ENCODE peak calls at places on chromosome 7, in ten cellular contexts. One of them, this sample, is unnamed.
A peak's percentile ranks its signal among the peaks of the same experiment; 100 is the strongest.

GRCh38 chr7:157544980-157545680 is 208.3 kb downstream of the DNAJB6 start:
- DNase-seq in transverse colon: no peak
- DNase-seq in stomach: no peak
- DNase-seq in spleen: peak; percentile 48
- DNase-seq in breast epithelium: no peak
- DNase-seq in prostate gland: no peak
- DNase-seq in sigmoid colon: peak; percentile 39
- DNase-seq in HCT116: no peak
- DNase-seq in K562: no peak
- DNase-seq in H1: no peak
- DNase-seq in this sample: no peak

GRCh38 chr7:40429821-40430220 is 295.0 kb downstream of the SUGCT start:
- DNase-seq in transverse colon: no peak
- DNase-seq in stomach: no peak
- DNase-seq in spleen: no peak
- DNase-seq in breast epithelium: no peak
- DNase-seq in prostate gland: no peak
- DNase-seq in sigmoid colon: no peak
- DNase-seq in HCT116: no peak
- DNase-seq in K562: no peak
- DNase-seq in H1: no peak
- DNase-seq in this sample: no peak

GRCh38 chr7:26549281-26549943 is 257.8 kb downstream of the SNX10 start:
- DNase-seq in transverse colon: no peak
- DNase-seq in stomach: peak; percentile 69
- DNase-seq in spleen: peak; percentile 73
- DNase-seq in breast epithelium: no peak
- DNase-seq in prostate gland: no peak
- DNase-seq in sigmoid colon: no peak
- DNase-seq in HCT116: no peak
- DNase-seq in K562: no peak
- DNase-seq in H1: no peak
- DNase-seq in this sample: peak; percentile 32

GRCh38 chr7:29641651-29642050 is 78.0 kb downstream of the PRR15 start:
- DNase-seq in transverse colon: no peak
- DNase-seq in stomach: no peak
- DNase-seq in spleen: no peak
- DNase-seq in breast epithelium: no peak
- DNase-seq in prostate gland: no peak
- DNase-seq in sigmoid colon: no peak
- DNase-seq in HCT116: no peak
- DNase-seq in K562: no peak
- DNase-seq in H1: no peak
- DNase-seq in this sample: no peak

GRCh38 chr7:47498229-47499056 is 83.5 kb downstream of the TNS3 start:
- DNase-seq in transverse colon: peak; percentile 71
- DNase-seq in stomach: no peak
- DNase-seq in spleen: peak; percentile 80
- DNase-seq in breast epithelium: no peak
- DNase-seq in prostate gland: no peak
- DNase-seq in sigmoid colon: peak; percentile 65
- DNase-seq in HCT116: no peak
- DNase-seq in K562: no peak
- DNase-seq in H1: no peak
- DNase-seq in this sample: no peak

GRCh38 chr7:98024075-98024474 is 34.1 kb upstream of the OCM2 start:
- DNase-seq in transverse colon: no peak
- DNase-seq in stomach: no peak
- DNase-seq in spleen: no peak
- DNase-seq in breast epithelium: no peak
- DNase-seq in prostate gland: no peak
- DNase-seq in sigmoid colon: no peak
- DNase-seq in HCT116: no peak
- DNase-seq in K562: no peak
- DNase-seq in H1: no peak
- DNase-seq in this sample: no peak

GRCh38 chr7:54663603-54664234 is 95.3 kb downstream of the SEC61G start:
- DNase-seq in transverse colon: no peak
- DNase-seq in stomach: no peak
- DNase-seq in spleen: no peak
- DNase-seq in breast epithelium: no peak
- DNase-seq in prostate gland: no peak
- DNase-seq in sigmoid colon: no peak
- DNase-seq in HCT116: no peak
- DNase-seq in K562: no peak
- DNase-seq in H1: peak; percentile 49
- DNase-seq in this sample: no peak

GRCh38 chr7:135147899-135148721 is at the start of gene TMEM140:
- DNase-seq in transverse colon: peak; percentile 75
- DNase-seq in stomach: peak; percentile 64
- DNase-seq in spleen: peak; percentile 86
- DNase-seq in breast epithelium: no peak
- DNase-seq in prostate gland: peak; percentile 61
- DNase-seq in sigmoid colon: no peak
- DNase-seq in HCT116: no peak
- DNase-seq in K562: peak; percentile 46
- DNase-seq in H1: no peak
- DNase-seq in this sample: no peak

GRCh38 chr7:114630186-114630824 is 215.7 kb downstream of the FOXP2 start:
- DNase-seq in transverse colon: no peak
- DNase-seq in stomach: no peak
- DNase-seq in spleen: no peak
- DNase-seq in breast epithelium: no peak
- DNase-seq in prostate gland: no peak
- DNase-seq in sigmoid colon: no peak
- DNase-seq in HCT116: no peak
- DNase-seq in K562: no peak
- DNase-seq in H1: no peak
- DNase-seq in this sample: no peak

GRCh38 chr7:40316176-40316575 is 181.4 kb downstream of the SUGCT start:
- DNase-seq in transverse colon: no peak
- DNase-seq in stomach: no peak
- DNase-seq in spleen: no peak
- DNase-seq in breast epithelium: no peak
- DNase-seq in prostate gland: no peak
- DNase-seq in sigmoid colon: no peak
- DNase-seq in HCT116: no peak
- DNase-seq in K562: no peak
- DNase-seq in H1: no peak
- DNase-seq in this sample: no peak

GRCh38 chr7:5423844-5424688 is 432 bp upstream of the TNRC18 start:
- DNase-seq in transverse colon: peak; percentile 95
- DNase-seq in stomach: peak; percentile 96
- DNase-seq in spleen: peak; percentile 94
- DNase-seq in breast epithelium: peak; percentile 96
- DNase-seq in prostate gland: peak; percentile 98
- DNase-seq in sigmoid colon: peak; percentile 98
- DNase-seq in HCT116: peak; percentile 99
- DNase-seq in K562: peak; percentile 99
- DNase-seq in H1: peak; percentile 90
- DNase-seq in this sample: peak; percentile 97

GRCh38 chr7:140007051-140007690 is 55.6 kb downstream of the PARP12 start:
- DNase-seq in transverse colon: no peak
- DNase-seq in stomach: no peak
- DNase-seq in spleen: peak; percentile 44
- DNase-seq in breast epithelium: no peak
- DNase-seq in prostate gland: no peak
- DNase-seq in sigmoid colon: peak; percentile 43
- DNase-seq in HCT116: no peak
- DNase-seq in K562: no peak
- DNase-seq in H1: no peak
- DNase-seq in this sample: no peak

DNA sequence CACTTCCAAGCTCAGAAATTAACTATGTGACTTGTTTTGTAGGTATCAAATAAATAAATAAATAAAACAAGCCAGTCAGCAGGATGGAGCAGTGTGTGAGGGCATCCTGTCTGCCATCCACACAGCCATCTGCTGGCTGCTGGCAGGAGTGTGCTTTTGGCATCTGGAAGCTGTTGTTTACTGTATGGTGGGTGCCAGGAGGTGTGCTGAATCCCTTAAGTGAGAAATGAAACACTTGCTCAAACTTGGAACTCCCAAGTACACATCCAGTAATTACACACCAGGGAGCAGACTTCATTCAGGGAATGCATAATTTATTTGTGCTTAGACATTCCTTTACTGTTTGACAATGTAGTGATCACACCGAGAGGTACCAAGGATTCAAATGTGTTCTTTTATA is 16.9 kb upstream of the TAX1BP1 start:
- DNase-seq in transverse colon: no peak
- DNase-seq in stomach: peak; percentile 31
- DNase-seq in spleen: no peak
- DNase-seq in breast epithelium: peak; percentile 25
- DNase-seq in prostate gland: no peak
- DNase-seq in sigmoid colon: peak; percentile 75
- DNase-seq in HCT116: no peak
- DNase-seq in K562: no peak
- DNase-seq in H1: no peak
- DNase-seq in this sample: no peak
- TF ChIP-seq POLR2AphosphoS5 in transverse colon: no peak
- TF ChIP-seq POLR2AphosphoS5 in stomach: no peak
- TF ChIP-seq POLR2AphosphoS5 in spleen: no peak
- TF ChIP-seq POLR2AphosphoS5 in breast epithelium: no peak
- TF ChIP-seq POLR2AphosphoS5 in prostate gland: no peak
- TF ChIP-seq POLR2AphosphoS5 in sigmoid colon: no peak
- TF ChIP-seq POLR2AphosphoS5 in HCT116: no peak
- TF ChIP-seq POLR2AphosphoS5 in K562: no peak
- TF ChIP-seq POLR2AphosphoS5 in H1: no peak
- TF ChIP-seq POLR2AphosphoS5 in this sample: no peak

GRCh38 chr7:2512713-2513112 is 6.9 kb upstream of the LFNG start:
- DNase-seq in transverse colon: no peak
- DNase-seq in stomach: no peak
- DNase-seq in spleen: no peak
- DNase-seq in breast epithelium: no peak
- DNase-seq in prostate gland: no peak
- DNase-seq in sigmoid colon: no peak
- DNase-seq in HCT116: no peak
- DNase-seq in K562: no peak
- DNase-seq in H1: no peak
- DNase-seq in this sample: no peak

GRCh38 chr7:2510130-2510776 is 9.3 kb upstream of the LFNG start:
- DNase-seq in transverse colon: no peak
- DNase-seq in stomach: no peak
- DNase-seq in spleen: peak; percentile 84
- DNase-seq in breast epithelium: no peak
- DNase-seq in prostate gland: peak; percentile 65
- DNase-seq in sigmoid colon: no peak
- DNase-seq in HCT116: no peak
- DNase-seq in K562: no peak
- DNase-seq in H1: no peak
- DNase-seq in this sample: no peak

GRCh38 chr7:2511769-2512168 is 7.8 kb upstream of the LFNG start:
- DNase-seq in transverse colon: no peak
- DNase-seq in stomach: no peak
- DNase-seq in spleen: peak; percentile 88
- DNase-seq in breast epithelium: no peak
- DNase-seq in prostate gland: no peak
- DNase-seq in sigmoid colon: no peak
- DNase-seq in HCT116: no peak
- DNase-seq in K562: no peak
- DNase-seq in H1: no peak
- DNase-seq in this sample: no peak

GRCh38 chr7:2512179-2512644 is 7.4 kb upstream of the LFNG start:
- DNase-seq in transverse colon: peak; percentile 42
- DNase-seq in stomach: no peak
- DNase-seq in spleen: no peak
- DNase-seq in breast epithelium: no peak
- DNase-seq in prostate gland: peak; percentile 81
- DNase-seq in sigmoid colon: no peak
- DNase-seq in HCT116: no peak
- DNase-seq in K562: no peak
- DNase-seq in H1: no peak
- DNase-seq in this sample: no peak

DNA sequence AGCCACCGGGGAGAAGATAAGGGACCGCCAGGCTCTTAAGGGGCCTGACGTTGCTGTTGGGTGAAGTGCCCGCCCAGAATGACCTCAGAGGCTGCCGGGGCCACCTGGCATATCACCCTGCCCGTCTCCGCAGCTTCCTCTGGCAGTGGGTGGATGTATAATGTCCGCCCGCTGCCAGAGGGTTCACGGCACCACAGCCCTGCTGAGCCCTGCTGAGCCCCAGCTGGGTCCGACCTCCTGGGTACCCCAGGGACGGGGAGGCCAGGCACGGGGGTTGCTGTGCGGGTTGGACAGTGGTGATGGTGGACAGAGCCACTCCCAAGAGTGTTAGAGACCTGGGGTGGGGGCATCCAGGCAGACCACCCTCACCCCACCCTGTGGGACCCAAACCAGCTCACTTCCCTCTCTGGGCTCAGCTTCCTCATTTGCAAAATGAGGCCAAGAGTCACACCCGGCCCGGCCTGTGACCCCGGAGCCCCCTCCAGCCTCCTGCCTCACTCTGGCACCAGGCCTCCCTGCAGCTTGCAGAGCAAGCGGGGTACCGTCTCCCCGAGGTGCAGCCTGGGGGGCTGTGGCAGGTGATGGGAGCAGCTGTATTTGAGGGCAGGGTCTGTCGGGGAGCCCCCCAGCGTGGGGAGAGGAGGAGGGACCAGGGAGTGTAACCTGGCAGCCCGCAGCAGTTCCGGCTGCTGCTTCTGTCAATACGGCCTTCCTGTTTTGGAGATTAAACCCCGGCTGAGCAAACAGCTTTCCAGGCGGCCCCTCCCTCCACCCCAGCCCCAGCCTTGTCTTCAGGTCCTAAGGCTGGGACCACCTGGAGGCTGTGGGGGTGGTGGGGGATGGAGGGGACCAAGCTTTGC is 8.4 kb upstream of the LFNG start:
- DNase-seq in transverse colon: peak; percentile 61
- DNase-seq in stomach: peak; percentile 69
- DNase-seq in spleen: peak; percentile 94
- DNase-seq in breast epithelium: no peak
- DNase-seq in prostate gland: peak; percentile 79
- DNase-seq in sigmoid colon: no peak
- DNase-seq in HCT116: no peak
- DNase-seq in K562: no peak
- DNase-seq in H1: no peak
- DNase-seq in this sample: peak; percentile 72
- TF ChIP-seq POLR2A in transverse colon: no peak
- TF ChIP-seq POLR2A in stomach: no peak
- TF ChIP-seq POLR2A in spleen: no peak
- TF ChIP-seq POLR2A in breast epithelium: no peak
- TF ChIP-seq POLR2A in prostate gland: no peak
- TF ChIP-seq POLR2A in sigmoid colon: no peak
- TF ChIP-seq POLR2A in HCT116: no peak
- TF ChIP-seq POLR2A in K562: no peak
- TF ChIP-seq POLR2A in H1: no peak
- TF ChIP-seq POLR2A in this sample: no peak

GRCh38 chr7:43929529-43930457 is 3.6 kb downstream of the UBE2D4 start:
- DNase-seq in transverse colon: no peak
- DNase-seq in stomach: no peak
- DNase-seq in spleen: no peak
- DNase-seq in breast epithelium: no peak
- DNase-seq in prostate gland: no peak
- DNase-seq in sigmoid colon: peak; percentile 8
- DNase-seq in HCT116: no peak
- DNase-seq in K562: peak; percentile 43
- DNase-seq in H1: no peak
- DNase-seq in this sample: no peak
- H3K27ac ChIP-seq in transverse colon: no peak overlapping the region
- H3K27ac ChIP-seq in stomach: no peak overlapping the region
- H3K27ac ChIP-seq in spleen: no peak overlapping the region
- H3K27ac ChIP-seq in breast epithelium: no peak overlapping the region
- H3K27ac ChIP-seq in prostate gland: no peak overlapping the region
- H3K27ac ChIP-seq in sigmoid colon: no peak overlapping the region
- H3K27ac ChIP-seq in HCT116: no peak overlapping the region
- H3K27ac ChIP-seq in K562: no peak overlapping the region
- H3K27ac ChIP-seq in H1: no peak overlapping the region
- H3K27ac ChIP-seq in this sample: no peak overlapping the region

GRCh38 chr7:102469351-102469971 is 4.7 kb downstream of the LRWD1 start:
- DNase-seq in transverse colon: no peak
- DNase-seq in stomach: no peak
- DNase-seq in spleen: peak; percentile 74
- DNase-seq in breast epithelium: no peak
- DNase-seq in prostate gland: no peak
- DNase-seq in sigmoid colon: peak; percentile 60
- DNase-seq in HCT116: no peak
- DNase-seq in K562: no peak
- DNase-seq in H1: no peak
- DNase-seq in this sample: no peak
- TF ChIP-seq POLR2AphosphoS5 in transverse colon: no peak
- TF ChIP-seq POLR2AphosphoS5 in stomach: no peak
- TF ChIP-seq POLR2AphosphoS5 in spleen: peak; percentile 28
- TF ChIP-seq POLR2AphosphoS5 in breast epithelium: no peak
- TF ChIP-seq POLR2AphosphoS5 in prostate gland: no peak
- TF ChIP-seq POLR2AphosphoS5 in sigmoid colon: no peak
- TF ChIP-seq POLR2AphosphoS5 in HCT116: no peak
- TF ChIP-seq POLR2AphosphoS5 in K562: no peak
- TF ChIP-seq POLR2AphosphoS5 in H1: no peak
- TF ChIP-seq POLR2AphosphoS5 in this sample: no peak

This sample was measured in upper lobe of left lung.